ENCODE peak calls at places on chromosomes 11 and 22, in six cellular contexts. One of them, this sample, is unnamed.

GRCh38 chr22:39994566-39995345 is at the start of gene FAM83F:
- DNase-seq in lung: no peak
- DNase-seq in OCI-LY7: no peak
- DNase-seq in H54: no peak
- DNase-seq in fibroblast of mammary gland: no peak
- DNase-seq in aorta: peak; percentile 74
- DNase-seq in this sample: peak; percentile 46

GRCh38 chr11:73968356-73968966 is 14.2 kb downstream of the UCP2 start:
- DNase-seq in lung: no peak
- DNase-seq in OCI-LY7: no peak
- DNase-seq in H54: no peak
- DNase-seq in fibroblast of mammary gland: no peak
- DNase-seq in aorta: peak; percentile 39
- DNase-seq in this sample: no peak

GRCh38 chr11:63564056-63564784 is 1.0 kb upstream of the PLAAT2 start:
- DNase-seq in lung: peak; percentile 29
- DNase-seq in OCI-LY7: no peak
- DNase-seq in H54: no peak
- DNase-seq in fibroblast of mammary gland: no peak
- DNase-seq in aorta: no peak
- DNase-seq in this sample: no peak

GRCh38 chr11:100639140-100639539 is 47.9 kb upstream of the ARHGAP42 start:
- DNase-seq in lung: no peak
- DNase-seq in OCI-LY7: no peak
- DNase-seq in H54: no peak
- DNase-seq in fibroblast of mammary gland: peak; percentile 29
- DNase-seq in aorta: no peak
- DNase-seq in this sample: peak; percentile 25

GRCh38 chr11:130873766-130874165 is 42.5 kb downstream of the SNX19 start:
- DNase-seq in lung: no peak
- DNase-seq in OCI-LY7: no peak
- DNase-seq in H54: no peak
- DNase-seq in fibroblast of mammary gland: peak; percentile 83
- DNase-seq in aorta: no peak
- DNase-seq in this sample: no peak

GRCh38 chr11:26712497-26712896 is 9.4 kb downstream of the SLC5A12 start:
- DNase-seq in lung: no peak
- DNase-seq in OCI-LY7: no peak
- DNase-seq in H54: no peak
- DNase-seq in fibroblast of mammary gland: no peak
- DNase-seq in aorta: no peak
- DNase-seq in this sample: no peak

GRCh38 chr22:22721681-22722309 is 77.4 kb downstream of the GGTLC2 start:
- DNase-seq in lung: no peak
- DNase-seq in OCI-LY7: no peak
- DNase-seq in H54: no peak
- DNase-seq in fibroblast of mammary gland: peak; percentile 96
- DNase-seq in aorta: no peak
- DNase-seq in this sample: no peak

GRCh38 chr11:47899801-47900200 is 51.7 kb upstream of the NUP160 start:
- DNase-seq in lung: no peak
- DNase-seq in OCI-LY7: peak; percentile 94
- DNase-seq in H54: no peak
- DNase-seq in fibroblast of mammary gland: no peak
- DNase-seq in aorta: no peak
- DNase-seq in this sample: no peak

GRCh38 chr22:49975543-49976389 is 15.2 kb downstream of the PIM3 start:
- DNase-seq in lung: peak; percentile 27
- DNase-seq in OCI-LY7: no peak
- DNase-seq in H54: no peak
- DNase-seq in fibroblast of mammary gland: no peak
- DNase-seq in aorta: peak; percentile 73
- DNase-seq in this sample: peak; percentile 24

GRCh38 chr22:37661160-37661924 is 2.8 kb downstream of the PDXP start:
- DNase-seq in lung: no peak
- DNase-seq in OCI-LY7: peak; percentile 57
- DNase-seq in H54: no peak
- DNase-seq in fibroblast of mammary gland: peak; percentile 76
- DNase-seq in aorta: no peak
- DNase-seq in this sample: no peak